ENCODE peak calls at places on chromosomes 2 and 18, in five cellular contexts. One of them, this sample, is unnamed.

GRCh38 chr2:96760986-96761832 is 507 bp downstream of the CNNM4 start:
- DNase-seq in T-helper 1 cell: no peak
- DNase-seq in stimulated activated CD8-positive, alpha-beta memory T cell treated with anti-CD3 and anti-CD28 coated beads, Interleukin-12 subunit alpha, Interleukin-12 subunit beta, amount 100 ng/mL, for 1 hour: no peak
- DNase-seq in T follicular helper cell: no peak
- DNase-seq in H54: no peak
- DNase-seq in this sample: no peak

GRCh38 chr2:173307287-173307686 is 47.4 kb upstream of the CDCA7 start:
- DNase-seq in T follicular helper cell: no peak
- DNase-seq in stimulated activated CD8-positive, alpha-beta memory T cell treated with anti-CD3 and anti-CD28 coated beads, Interleukin-12 subunit alpha, Interleukin-12 subunit beta, amount 100 ng/mL, for 1 hour: no peak
- DNase-seq in H54: no peak
- DNase-seq in T-helper 1 cell: no peak
- DNase-seq in this sample: no peak

GRCh38 chr2:106566050-106566449 is 78.9 kb downstream of the CD8B2 start:
- DNase-seq in H54: no peak
- DNase-seq in stimulated activated CD8-positive, alpha-beta memory T cell treated with anti-CD3 and anti-CD28 coated beads, Interleukin-12 subunit alpha, Interleukin-12 subunit beta, amount 100 ng/mL, for 1 hour: no peak
- DNase-seq in T follicular helper cell: no peak
- DNase-seq in T-helper 1 cell: no peak
- DNase-seq in this sample: no peak

GRCh38 chr2:241020629-241021190 is 22.3 kb downstream of the SNED1 start:
- DNase-seq in T follicular helper cell: no peak
- DNase-seq in T-helper 1 cell: no peak
- DNase-seq in H54: no peak
- DNase-seq in stimulated activated CD8-positive, alpha-beta memory T cell treated with anti-CD3 and anti-CD28 coated beads, Interleukin-12 subunit alpha, Interleukin-12 subunit beta, amount 100 ng/mL, for 1 hour: no peak
- DNase-seq in this sample: no peak

GRCh38 chr2:239009001-239009961 is 161.4 kb downstream of the TWIST2 start:
- DNase-seq in T-helper 1 cell: no peak
- DNase-seq in T follicular helper cell: no peak
- DNase-seq in stimulated activated CD8-positive, alpha-beta memory T cell treated with anti-CD3 and anti-CD28 coated beads, Interleukin-12 subunit alpha, Interleukin-12 subunit beta, amount 100 ng/mL, for 1 hour: no peak
- DNase-seq in H54: no peak
- DNase-seq in this sample: no peak

GRCh38 chr2:190678444-190679162 is 29.7 kb downstream of the NAB1 start:
- DNase-seq in stimulated activated CD8-positive, alpha-beta memory T cell treated with anti-CD3 and anti-CD28 coated beads, Interleukin-12 subunit alpha, Interleukin-12 subunit beta, amount 100 ng/mL, for 1 hour: no peak
- DNase-seq in H54: no peak
- DNase-seq in T-helper 1 cell: no peak
- DNase-seq in T follicular helper cell: no peak
- DNase-seq in this sample: no peak

GRCh38 chr2:240595381-240596079 is 9.0 kb downstream of the CAPN10 start:
- DNase-seq in T-helper 1 cell: no peak
- DNase-seq in stimulated activated CD8-positive, alpha-beta memory T cell treated with anti-CD3 and anti-CD28 coated beads, Interleukin-12 subunit alpha, Interleukin-12 subunit beta, amount 100 ng/mL, for 1 hour: no peak
- DNase-seq in H54: peak
- DNase-seq in T follicular helper cell: no peak
- DNase-seq in this sample: peak

GRCh38 chr18:41146301-41146700 is 808.7 kb upstream of the PIK3C3 start:
- DNase-seq in T-helper 1 cell: no peak
- DNase-seq in stimulated activated CD8-positive, alpha-beta memory T cell treated with anti-CD3 and anti-CD28 coated beads, Interleukin-12 subunit alpha, Interleukin-12 subunit beta, amount 100 ng/mL, for 1 hour: no peak
- DNase-seq in T follicular helper cell: no peak
- DNase-seq in H54: no peak
- DNase-seq in this sample: no peak

GRCh38 chr2:27729198-27729597 is 42.3 kb upstream of the MRPL33 start:
- DNase-seq in T-helper 1 cell: no peak
- DNase-seq in stimulated activated CD8-positive, alpha-beta memory T cell treated with anti-CD3 and anti-CD28 coated beads, Interleukin-12 subunit alpha, Interleukin-12 subunit beta, amount 100 ng/mL, for 1 hour: no peak
- DNase-seq in T follicular helper cell: no peak
- DNase-seq in H54: no peak
- DNase-seq in this sample: no peak

GRCh38 chr18:56890632-56891031 is 239.5 kb downstream of the WDR7 start:
- DNase-seq in H54: peak
- DNase-seq in stimulated activated CD8-positive, alpha-beta memory T cell treated with anti-CD3 and anti-CD28 coated beads, Interleukin-12 subunit alpha, Interleukin-12 subunit beta, amount 100 ng/mL, for 1 hour: no peak
- DNase-seq in T-helper 1 cell: no peak
- DNase-seq in T follicular helper cell: no peak
- DNase-seq in this sample: no peak

GRCh38 chr2:27796991-27797752 is 25.7 kb downstream of the MRPL33 start:
- DNase-seq in stimulated activated CD8-positive, alpha-beta memory T cell treated with anti-CD3 and anti-CD28 coated beads, Interleukin-12 subunit alpha, Interleukin-12 subunit beta, amount 100 ng/mL, for 1 hour: no peak
- DNase-seq in T-helper 1 cell: no peak
- DNase-seq in T follicular helper cell: no peak
- DNase-seq in H54: no peak
- DNase-seq in this sample: no peak

GRCh38 chr2:28408764-28409599 is 16.3 kb downstream of the FOSL2 start:
- DNase-seq in T follicular helper cell: peak
- DNase-seq in T-helper 1 cell: peak
- DNase-seq in stimulated activated CD8-positive, alpha-beta memory T cell treated with anti-CD3 and anti-CD28 coated beads, Interleukin-12 subunit alpha, Interleukin-12 subunit beta, amount 100 ng/mL, for 1 hour: peak
- DNase-seq in H54: peak
- DNase-seq in this sample: no peak

This sample was measured in suprapubic skin.